ENCODE peak calls at places on chromosome 2, in four cellular contexts. One of them, this sample, is unnamed.
A peak's percentile ranks its signal among the peaks of the same experiment; 100 is the strongest.

GRCh38 chr2:126999342-126999741 is 100.7 kb downstream of the TEX51 start:
- DNase-seq in HCT116: no peak
- DNase-seq in K562: no peak
- DNase-seq in GM12878: no peak
- DNase-seq in this sample: no peak

GRCh38 chr2:190432567-190433231 is 24.5 kb downstream of the MFSD6 start:
- DNase-seq in K562: no peak
- DNase-seq in HCT116: no peak
- DNase-seq in GM12878: no peak
- DNase-seq in this sample: no peak

GRCh38 chr2:10879159-10879558 is 32.6 kb upstream of the KCNF1 start:
- DNase-seq in GM12878: no peak
- DNase-seq in HCT116: no peak
- DNase-seq in K562: no peak
- DNase-seq in this sample: no peak

GRCh38 chr2:39606585-39606984 is 59.1 kb upstream of the TMEM178A start:
- DNase-seq in GM12878: no peak
- DNase-seq in HCT116: no peak
- DNase-seq in K562: no peak
- DNase-seq in this sample: no peak

GRCh38 chr2:230920167-230920566 is 4.9 kb downstream of the GPR55 start:
- DNase-seq in GM12878: no peak
- DNase-seq in HCT116: no peak
- DNase-seq in K562: no peak
- DNase-seq in this sample: no peak

GRCh38 chr2:74841663-74842062 is 7.7 kb downstream of the HK2 start:
- DNase-seq in HCT116: no peak
- DNase-seq in GM12878: no peak
- DNase-seq in K562: no peak
- DNase-seq in this sample: no peak

GRCh38 chr2:133062946-133063345 is 392.9 kb upstream of the LYPD1 start:
- DNase-seq in HCT116: no peak
- DNase-seq in GM12878: no peak
- DNase-seq in K562: no peak
- DNase-seq in this sample: no peak

GRCh38 chr2:11235583-11235982 is 80.3 kb downstream of the SLC66A3 start:
- DNase-seq in HCT116: no peak
- DNase-seq in GM12878: no peak
- DNase-seq in K562: no peak
- DNase-seq in this sample: no peak

GRCh38 chr2:165471349-165471975 is 2.0 kb downstream of the CSRNP3 start:
- DNase-seq in K562: no peak
- DNase-seq in GM12878: no peak
- DNase-seq in HCT116: no peak
- DNase-seq in this sample: no peak

GRCh38 chr2:204529795-204530463 is 15.3 kb upstream of the PARD3B start:
- DNase-seq in GM12878: peak; percentile 8
- DNase-seq in K562: no peak
- DNase-seq in HCT116: no peak
- DNase-seq in this sample: no peak

GRCh38 chr2:121237980-121238665 is 46.9 kb downstream of the TFCP2L1 start:
- DNase-seq in K562: no peak
- DNase-seq in HCT116: no peak
- DNase-seq in GM12878: no peak
- DNase-seq in this sample: no peak

GRCh38 chr2:74253937-74254336 is 55.5 kb downstream of the MTHFD2 start:
- DNase-seq in K562: no peak
- DNase-seq in GM12878: no peak
- DNase-seq in HCT116: no peak
- DNase-seq in this sample: no peak

GRCh38 chr2:96321230-96322103 is 3.6 kb upstream of the ITPRIPL1 start:
- DNase-seq in K562: peak; percentile 71
- DNase-seq in HCT116: no peak
- DNase-seq in GM12878: peak; percentile 82
- DNase-seq in this sample: no peak

GRCh38 chr2:233436191-233436581 is 81.9 kb downstream of the DGKD start:
- DNase-seq in HCT116: no peak
- DNase-seq in GM12878: no peak
- DNase-seq in K562: no peak
- DNase-seq in this sample: no peak

GRCh38 chr2:45809205-45809604 is 157.7 kb downstream of the PRKCE start:
- DNase-seq in K562: no peak
- DNase-seq in GM12878: no peak
- DNase-seq in HCT116: no peak
- DNase-seq in this sample: no peak

GRCh38 chr2:239675856-239676715 is 275.3 kb upstream of the HDAC4 start:
- DNase-seq in K562: no peak
- DNase-seq in HCT116: no peak
- DNase-seq in GM12878: no peak
- DNase-seq in this sample: no peak

GRCh38 chr2:203743441-203743932 is 37.0 kb downstream of the CD28 start:
- DNase-seq in K562: no peak
- DNase-seq in HCT116: no peak
- DNase-seq in GM12878: no peak
- DNase-seq in this sample: no peak

GRCh38 chr2:112150851-112151250 is 12.7 kb downstream of the FBLN7 start:
- DNase-seq in K562: no peak
- DNase-seq in HCT116: no peak
- DNase-seq in GM12878: no peak
- DNase-seq in this sample: peak; percentile 31

GRCh38 chr2:207662203-207662602 is 37.0 kb upstream of the METTL21A start:
- DNase-seq in K562: no peak
- DNase-seq in HCT116: no peak
- DNase-seq in GM12878: peak; percentile 79
- DNase-seq in this sample: no peak

GRCh38 chr2:20629581-20630291 is 21.2 kb downstream of the HS1BP3 start:
- DNase-seq in GM12878: no peak
- DNase-seq in HCT116: no peak
- DNase-seq in K562: no peak
- DNase-seq in this sample: no peak

GRCh38 chr2:35343135-35343534 is 1012.4 kb upstream of the CRIM1 start:
- DNase-seq in GM12878: no peak
- DNase-seq in K562: peak; percentile 3
- DNase-seq in HCT116: no peak
- DNase-seq in this sample: no peak

GRCh38 chr2:7449287-7449686 is 532.1 kb downstream of the RNF144A start:
- DNase-seq in HCT116: no peak
- DNase-seq in K562: no peak
- DNase-seq in GM12878: no peak
- DNase-seq in this sample: no peak

GRCh38 chr2:176096986-176097819 is 2.4 kb upstream of the HOXD12 start:
- DNase-seq in GM12878: no peak
- DNase-seq in K562: peak; percentile 84
- DNase-seq in HCT116: peak; percentile 66
- DNase-seq in this sample: peak; percentile 86

GRCh38 chr2:230980468-230980867 is 15.5 kb upstream of the SPATA3 start:
- DNase-seq in GM12878: no peak
- DNase-seq in K562: no peak
- DNase-seq in HCT116: no peak
- DNase-seq in this sample: no peak

GRCh38 chr2:201059961-201060525 is 11.4 kb downstream of the HYCC2 start:
- DNase-seq in HCT116: no peak
- DNase-seq in K562: peak; percentile 20
- DNase-seq in GM12878: no peak
- DNase-seq in this sample: no peak

GRCh38 chr2:2743164-2743571 is 412.1 kb upstream of the MYT1L start:
- DNase-seq in HCT116: no peak
- DNase-seq in K562: no peak
- DNase-seq in GM12878: no peak
- DNase-seq in this sample: no peak

GRCh38 chr2:231452799-231453508 is 11.3 kb downstream of the NCL start:
- DNase-seq in HCT116: no peak
- DNase-seq in GM12878: no peak
- DNase-seq in K562: peak; percentile 33
- DNase-seq in this sample: peak; percentile 65

GRCh38 chr2:239296020-239296932 is 104.5 kb downstream of the HDAC4 start:
- DNase-seq in HCT116: no peak
- DNase-seq in K562: no peak
- DNase-seq in GM12878: no peak
- DNase-seq in this sample: no peak

GRCh38 chr2:43478423-43479086 is 117.3 kb downstream of the THADA start:
- DNase-seq in GM12878: no peak
- DNase-seq in K562: no peak
- DNase-seq in HCT116: no peak
- DNase-seq in this sample: no peak

GRCh38 chr2:127607399-127607908 is 38.5 kb upstream of the GPR17 start:
- DNase-seq in GM12878: no peak
- DNase-seq in K562: no peak
- DNase-seq in HCT116: no peak
- DNase-seq in this sample: no peak

GRCh38 chr2:230865766-230866703 is 1.3 kb downstream of the ITM2C start:
- DNase-seq in GM12878: no peak
- DNase-seq in HCT116: no peak
- DNase-seq in K562: no peak
- DNase-seq in this sample: no peak

GRCh38 chr2:136238552-136239346 is 120.8 kb upstream of the CXCR4 start:
- DNase-seq in HCT116: no peak
- DNase-seq in K562: no peak
- DNase-seq in GM12878: peak; percentile 78
- DNase-seq in this sample: no peak

GRCh38 chr2:229344151-229344551 is 73.1 kb upstream of the PID1 start:
- DNase-seq in HCT116: no peak
- DNase-seq in K562: no peak
- DNase-seq in GM12878: no peak
- DNase-seq in this sample: no peak

GRCh38 chr2:67660871-67661270 is 263.7 kb downstream of the ETAA1 start:
- DNase-seq in GM12878: no peak
- DNase-seq in K562: no peak
- DNase-seq in HCT116: no peak
- DNase-seq in this sample: no peak

GRCh38 chr2:40202798-40203400 is 249.0 kb downstream of the SLC8A1 start:
- DNase-seq in K562: no peak
- DNase-seq in GM12878: no peak
- DNase-seq in HCT116: no peak
- DNase-seq in this sample: no peak

GRCh38 chr2:45886229-45886663 is 234.8 kb downstream of the PRKCE start:
- DNase-seq in K562: no peak
- DNase-seq in HCT116: no peak
- DNase-seq in GM12878: no peak
- DNase-seq in this sample: no peak

GRCh38 chr2:42089340-42089925 is 41.6 kb downstream of the PKDCC start:
- DNase-seq in GM12878: no peak
- DNase-seq in HCT116: peak; percentile 31
- DNase-seq in K562: peak; percentile 86
- DNase-seq in this sample: peak; percentile 92

DNA sequence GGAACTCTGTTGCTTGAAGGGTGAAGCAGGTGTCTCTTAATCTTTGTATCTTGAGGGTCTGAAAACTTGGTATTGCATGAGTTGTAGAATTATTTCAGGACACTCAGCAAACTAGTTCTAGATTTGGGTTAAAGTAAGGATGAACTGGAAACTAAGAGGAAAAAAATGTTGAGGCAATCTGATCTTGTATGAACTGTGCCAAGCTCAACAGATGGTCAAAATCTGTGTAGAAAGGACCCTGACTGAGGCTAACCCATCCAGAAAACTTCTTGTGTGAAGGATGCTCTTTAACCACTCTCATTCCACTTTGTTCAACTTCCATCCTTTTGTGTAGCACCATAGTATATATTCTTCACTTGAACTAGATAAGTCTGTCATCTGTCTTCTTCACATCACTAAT is 861.7 kb downstream of the SLC4A3 start:
- DNase-seq in HCT116: no peak
- DNase-seq in K562: no peak
- DNase-seq in GM12878: no peak
- DNase-seq in this sample: no peak
- TF ChIP-seq EGR1 in HCT116: no peak
- TF ChIP-seq EGR1 in K562: no peak
- TF ChIP-seq EGR1 in GM12878: no peak
- TF ChIP-seq EGR1 in this sample: no peak

DNA sequence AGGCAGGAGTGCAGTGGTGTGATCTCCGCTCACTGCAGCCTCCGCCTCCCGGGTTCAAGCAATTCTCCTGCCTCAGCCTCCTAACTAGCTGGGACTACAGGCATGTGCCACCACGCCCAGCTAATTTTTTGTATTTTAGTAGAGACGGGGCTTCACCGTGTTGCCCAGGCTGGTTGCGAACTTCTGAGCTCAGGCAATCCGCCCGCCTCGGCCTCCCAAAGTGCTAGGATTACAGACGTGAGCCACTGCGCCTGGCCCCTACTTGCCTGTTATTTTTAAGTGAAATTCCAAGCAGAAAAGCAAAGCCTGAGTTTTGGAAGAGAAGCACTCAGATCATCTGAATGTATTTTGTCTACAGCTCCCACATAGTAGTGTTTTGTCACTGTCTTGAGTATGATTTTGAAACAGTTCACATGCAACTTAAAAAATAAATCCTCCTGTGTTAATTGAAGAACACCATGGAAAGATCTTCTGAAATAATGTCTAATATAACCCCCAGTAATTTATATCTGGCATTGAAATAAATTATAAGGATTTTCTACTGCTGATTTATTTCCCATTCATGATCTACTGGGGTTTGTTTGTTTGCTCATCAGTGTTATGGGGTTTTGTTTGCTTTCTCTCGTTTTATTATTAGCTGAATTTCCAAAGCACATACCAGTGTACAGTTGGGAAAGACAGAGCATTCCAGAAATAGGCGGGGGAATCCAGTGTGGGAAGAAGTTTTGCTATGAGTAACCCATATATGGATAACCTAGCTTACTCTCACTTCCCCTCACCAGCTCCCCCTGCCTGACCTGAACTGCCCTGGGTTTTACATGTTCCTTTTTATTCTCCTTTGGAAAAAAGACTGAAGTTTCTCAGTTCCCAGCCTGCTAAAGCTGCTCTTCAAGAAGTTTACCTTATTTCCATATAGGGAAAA is 80.1 kb upstream of the MAP3K20 start:
- DNase-seq in GM12878: no peak
- DNase-seq in HCT116: no peak
- DNase-seq in K562: no peak
- DNase-seq in this sample: no peak
- TF ChIP-seq EGR1 in GM12878: no peak
- TF ChIP-seq EGR1 in HCT116: no peak
- TF ChIP-seq EGR1 in K562: no peak
- TF ChIP-seq EGR1 in this sample: no peak

GRCh38 chr2:37671013-37671815 is at the start of gene CDC42EP3:
- DNase-seq in K562: peak; percentile 62
- DNase-seq in GM12878: no peak
- DNase-seq in HCT116: no peak
- DNase-seq in this sample: peak; percentile 76
- TF ChIP-seq EGR1 in K562: no peak
- TF ChIP-seq EGR1 in GM12878: no peak
- TF ChIP-seq EGR1 in HCT116: no peak
- TF ChIP-seq EGR1 in this sample: no peak

DNA sequence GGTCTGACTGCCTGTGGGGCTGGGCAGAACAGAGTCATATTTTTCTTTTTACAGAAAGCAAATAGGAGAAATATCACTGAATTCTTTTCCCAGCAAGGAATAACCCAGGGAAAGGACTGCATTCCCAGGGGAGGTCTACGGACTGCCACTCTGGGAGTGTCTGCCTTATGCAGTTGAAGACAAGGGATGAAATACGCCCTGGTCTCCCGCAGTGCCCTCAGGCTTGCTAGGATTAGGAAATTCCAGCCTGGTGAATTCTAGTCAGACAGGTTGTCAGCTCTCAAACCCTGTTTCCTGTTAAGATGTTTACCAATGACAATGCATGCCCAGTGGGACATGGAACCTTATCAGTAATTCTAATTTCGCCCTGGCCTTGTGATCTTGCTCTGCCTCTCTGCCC is 30.3 kb upstream of the PDK1 start:
- DNase-seq in K562: no peak
- DNase-seq in GM12878: no peak
- DNase-seq in HCT116: no peak
- DNase-seq in this sample: no peak
- TF ChIP-seq EGR1 in K562: no peak
- TF ChIP-seq EGR1 in GM12878: no peak
- TF ChIP-seq EGR1 in HCT116: no peak
- TF ChIP-seq EGR1 in this sample: no peak

This sample was measured in H1.